ENCODE peak calls at places on chromosomes 13 and 19, in nine cellular contexts. E is activated CD4-positive, alpha-beta T cell treated with anti-CD3 and anti-CD28 coated beads for 36 hours; C is aorta; I is HCT116; U is RWPE2; S is heart right ventricle; Z is left colon; X is CD8-positive, alpha-beta T cell; F is psoas muscle. A is an unnamed sample.

GRCh38 chr13:42009057-42009456 is 39.4 kb upstream of the DGKH start:
- ATAC-seq in C (no peak), Z (no peak), X (no peak), E (no peak), U (no peak), F (no peak), I (no peak), S (no peak), A (no peak)

GRCh38 chr13:30147380-30147779 is 160.0 kb downstream of the KATNAL1 start:
- ATAC-seq in F (no peak), S (no peak), E (no peak), U (no peak), Z (no peak), C (no peak), I (no peak), X (no peak), A (no peak)

GRCh38 chr13:52128714-52129700 is at the start of gene NEK5:
- ATAC-seq in F (peak), C (peak), E (peak), X (peak), I (peak), Z (peak), S (peak), U (peak), A (peak)

GRCh38 chr19:17332677-17333581 is 1.7 kb downstream of the ANO8 start:
- ATAC-seq in I (peak), S (no peak), U (no peak), F (no peak), E (peak), Z (no peak), X (no peak), C (no peak), A (no peak)

GRCh38 chr19:48372904-48373303 is 8.7 kb downstream of the SYNGR4 start:
- ATAC-seq in C (no peak), F (no peak), Z (peak), E (no peak), U (peak), I (peak), S (no peak), X (no peak), A (no peak)

GRCh38 chr19:39917561-39918182 is 16.8 kb downstream of the FCGBP start:
- ATAC-seq in E (no peak), X (no peak), Z (no peak), I (no peak), S (no peak), U (no peak), F (no peak), C (no peak), A (no peak)

GRCh38 chr19:2488405-2488941 is 12.5 kb downstream of the GADD45B start:
- ATAC-seq in I (no peak), E (peak), U (no peak), Z (peak), F (no peak), X (peak), C (peak), S (peak), A (no peak)

GRCh38 chr13:35157143-35157755 is 215.2 kb downstream of the NBEA start:
- ATAC-seq in U (no peak), C (peak), F (no peak), S (no peak), I (peak), Z (peak), X (no peak), E (peak), A (peak)

GRCh38 chr13:101144808-101145419 is 271.4 kb downstream of the NALCN start:
- ATAC-seq in E (no peak), I (peak), F (no peak), C (no peak), S (no peak), U (peak), Z (peak), X (peak), A (no peak)

GRCh38 chr13:113742445-113743120 is 16.4 kb upstream of the TMEM255B start:
- ATAC-seq in F (no peak), S (no peak), U (peak), E (peak), X (peak), Z (no peak), I (no peak), C (no peak), A (no peak)

GRCh38 chr19:35049456-35049855 is 7.9 kb downstream of the HPN start:
- ATAC-seq in Z (no peak), F (no peak), S (no peak), X (no peak), E (no peak), U (no peak), C (no peak), I (no peak), A (no peak)

GRCh38 chr13:114147803-114148520 is 15.5 kb upstream of the RASA3 start:
- ATAC-seq in C (no peak), Z (no peak), I (no peak), E (peak), U (no peak), X (peak), S (no peak), F (no peak), A (no peak)

GRCh38 chr13:56561327-56561726 is 579.4 kb upstream of the PRR20A start:
- ATAC-seq in C (no peak), U (peak), I (no peak), E (no peak), X (no peak), Z (no peak), F (no peak), S (no peak), A (no peak)

GRCh38 chr19:3975144-3975543 is 4.2 kb upstream of the DAPK3 start:
- ATAC-seq in F (no peak), E (no peak), I (no peak), X (no peak), C (no peak), U (no peak), Z (no peak), S (no peak), A (no peak)

GRCh38 chr13:39189778-39190177 is 151.5 kb downstream of the NHLRC3 start:
- ATAC-seq in C (no peak), U (no peak), X (no peak), Z (no peak), S (no peak), E (no peak), F (no peak), I (no peak), A (no peak)

GRCh38 chr19:29062486-29063435 is 150.2 kb downstream of the UQCRFS1 start:
- ATAC-seq in E (no peak), C (no peak), Z (no peak), F (no peak), U (no peak), X (no peak), S (no peak), I (no peak), A (no peak)

GRCh38 chr19:43575955-43576451 is 402 bp downstream of the PINLYP start:
- ATAC-seq in F (peak), Z (no peak), I (peak), E (peak), S (no peak), C (no peak), X (no peak), U (no peak), A (peak)

GRCh38 chr13:41645313-41645712 is 188.0 kb downstream of the RGCC start:
- ATAC-seq in S (peak), X (no peak), E (no peak), U (peak), I (no peak), F (peak), Z (no peak), C (peak), A (peak)

GRCh38 chr19:14566712-14567077 is 5.2 kb downstream of the NDUFB7 start:
- ATAC-seq in S (no peak), F (no peak), U (no peak), X (no peak), Z (no peak), C (no peak), E (no peak), I (no peak), A (no peak)

GRCh38 chr13:90020536-90020935 is 1327.0 kb upstream of the MIR17HG start:
- ATAC-seq in F (no peak), U (no peak), Z (no peak), C (no peak), X (no peak), I (no peak), S (no peak), E (no peak), A (no peak)

A was measured in gastroesophageal sphincter.